ENCODE peak calls at places on chromosomes 11 and 22, in four cellular contexts. E is K562, F is HepG2, W is HCT116. X is an unnamed sample.

GRCh38 chr11:89182773-89183172 is 5.1 kb downstream of the TYR start:
- DNase-seq in E (no peak), F (no peak), W (no peak), X (no peak)

GRCh38 chr11:9787260-9787659 is 123.4 kb downstream of the SWAP70 start:
- DNase-seq in E (no peak), F (no peak), W (no peak), X (no peak)

GRCh38 chr11:65653229-65654225 is 9.2 kb downstream of the RELA start:
- DNase-seq in E (no peak), F (peak; percentile 88), W (no peak), X (no peak)

GRCh38 chr11:119376197-119376847 is 5.2 kb downstream of the USP2 start:
- DNase-seq in E (no peak), F (peak; percentile 88), W (no peak), X (no peak)

GRCh38 chr11:17343907-17344306 is 7.7 kb upstream of the NCR3LG1 start:
- DNase-seq in E (no peak), F (no peak), W (peak; percentile 56), X (no peak)

GRCh38 chr22:23066200-23067022 is 3.9 kb upstream of the GNAZ start:
- DNase-seq in E (no peak), F (no peak), W (no peak), X (no peak)

GRCh38 chr11:70082829-70083228 is 4.7 kb downstream of the ANO1 start:
- DNase-seq in E (peak; percentile 37), F (no peak), W (no peak), X (no peak)

GRCh38 chr11:119618208-119618909 is 110.6 kb downstream of the NECTIN1 start:
- DNase-seq in E (no peak), F (peak; percentile 16), W (no peak), X (no peak)

GRCh38 chr11:2928605-2929510 is at the start of gene PHLDA2:
- DNase-seq in E (peak; percentile 73), F (no peak), W (peak; percentile 41), X (no peak)

GRCh38 chr11:120390585-120390922 is 54.3 kb downstream of the ARHGEF12 start:
- DNase-seq in E (no peak), F (peak; percentile 32), W (no peak), X (no peak)

GRCh38 chr22:39135092-39135896 is 17.2 kb downstream of the CBX7 start:
- DNase-seq in E (peak; percentile 70), F (peak; percentile 55), W (peak; percentile 7), X (no peak)

GRCh38 chr11:104531894-104532293 is 366.4 kb downstream of the CASP12 start:
- DNase-seq in E (no peak), F (no peak), W (no peak), X (no peak)

GRCh38 chr11:67583319-67584204 is at the start of gene GSTP1:
- DNase-seq in E (peak; percentile 94), F (no peak), W (peak; percentile 61), X (no peak)

GRCh38 chr11:31817054-31817620 is 6.0 kb upstream of the PAX6 start:
- DNase-seq in E (peak; percentile 19), F (no peak), W (no peak), X (no peak)

GRCh38 chr11:61281581-61282250 is 13.4 kb downstream of the VWCE start:
- DNase-seq in E (peak; percentile 99), F (no peak), W (peak; percentile 32), X (no peak)

GRCh38 chr11:74371269-74372039 is 26.8 kb downstream of the PGM2L1 start:
- DNase-seq in E (no peak), F (no peak), W (no peak), X (no peak)

GRCh38 chr22:49239264-49240015 is 588.2 kb downstream of the BRD1 start:
- DNase-seq in E (no peak), F (no peak), W (no peak), X (no peak)

GRCh38 chr11:111331711-111332479 is 33.5 kb downstream of the POU2AF3 start:
- DNase-seq in E (no peak), F (no peak), W (no peak), X (no peak)

GRCh38 chr22:19877626-19878339 is 23.1 kb upstream of the GNB1L start:
- DNase-seq in E (no peak), F (no peak), W (no peak), X (no peak)

GRCh38 chr22:46001426-46002106 is 24.6 kb upstream of the WNT7B start:
- DNase-seq in E (no peak), F (no peak), W (no peak), X (no peak)

GRCh38 chr22:36156515-36157419 is 3.8 kb downstream of the APOL3 start:
- DNase-seq in E (peak; percentile 55), F (peak; percentile 41), W (no peak), X (no peak)

GRCh38 chr22:36163497-36163896 is 2.9 kb upstream of the APOL3 start:
- DNase-seq in E (no peak), F (no peak), W (no peak), X (no peak)

GRCh38 chr22:36162127-36163034 is 1.8 kb upstream of the APOL3 start:
- DNase-seq in E (no peak), F (no peak), W (no peak), X (peak; percentile 70)

GRCh38 chr22:36164621-36165020 is 4.1 kb upstream of the APOL3 start:
- DNase-seq in E (no peak), F (no peak), W (no peak), X (no peak)

DNA sequence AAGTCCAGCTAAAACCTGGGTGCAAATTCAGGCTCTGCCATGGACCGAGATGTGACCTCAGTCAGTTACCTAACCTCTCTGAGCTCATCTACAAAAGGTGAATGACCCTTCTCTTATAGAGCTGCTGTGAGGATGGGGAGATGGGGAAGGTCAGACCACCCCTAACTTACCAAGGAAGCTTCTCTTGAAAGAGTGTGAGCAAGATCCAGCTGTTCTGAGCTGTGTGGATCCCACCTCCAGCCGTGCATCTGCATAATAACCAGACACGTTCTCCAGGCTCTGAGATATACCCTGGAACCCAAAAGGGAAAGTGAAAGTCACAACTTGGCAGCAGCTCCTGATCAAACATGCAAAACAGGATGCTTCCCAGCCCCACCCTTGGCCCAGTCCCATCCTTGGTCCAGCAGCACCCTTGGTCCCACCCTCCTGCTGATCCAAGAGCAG is at the start of gene APOL3:
- DNase-seq in E (no peak), F (no peak), W (no peak), X (peak; percentile 60)
- TF ChIP-seq ZBTB33 in E (no peak), F (no peak), W (no peak), X (no peak)

DNA sequence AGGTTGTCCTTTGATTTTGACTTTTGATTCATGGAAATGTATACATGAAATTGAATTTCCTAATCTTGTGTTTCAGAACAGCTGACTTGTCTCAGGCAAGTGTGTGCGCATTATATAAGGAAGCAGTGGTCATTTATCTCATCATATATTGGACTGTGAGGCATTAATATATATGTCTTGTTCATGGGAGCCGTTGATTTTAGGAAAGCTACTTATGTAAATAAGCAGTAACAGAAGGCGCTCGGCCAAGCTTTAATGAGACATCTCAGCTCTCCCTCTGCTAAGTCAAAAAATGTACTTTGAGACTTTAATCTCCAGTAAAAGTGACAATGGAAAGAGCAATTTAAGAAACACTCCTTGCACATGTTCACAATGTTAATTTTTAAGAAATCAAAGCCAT is 100.5 kb downstream of the PDHX start:
- DNase-seq in E (no peak), F (no peak), W (no peak), X (no peak)
- TF ChIP-seq ZNF274 in E (no peak), F (no peak), W (no peak), X (no peak)

GRCh38 chr11:46278387-46279173 is 1.1 kb downstream of the CREB3L1 start:
- DNase-seq in E (peak; percentile 84), F (no peak), W (no peak), X (no peak)

GRCh38 chr11:46277623-46278386 is at the start of gene CREB3L1:
- DNase-seq in E (peak; percentile 82), F (no peak), W (no peak), X (no peak)

GRCh38 chr11:46275964-46276641 is 1.4 kb upstream of the CREB3L1 start:
- DNase-seq in E (no peak), F (peak; percentile 46), W (no peak), X (no peak)

GRCh38 chr11:46279393-46280099 is 2.1 kb downstream of the CREB3L1 start:
- DNase-seq in E (no peak), F (no peak), W (no peak), X (no peak)

GRCh38 chr11:46277313-46277622 is 194 bp upstream of the CREB3L1 start:
- DNase-seq in E (no peak), F (no peak), W (no peak), X (no peak)
- TF ChIP-seq ZBTB33 in E (no peak), F (no peak), W (no peak), X (no peak)

DNA sequence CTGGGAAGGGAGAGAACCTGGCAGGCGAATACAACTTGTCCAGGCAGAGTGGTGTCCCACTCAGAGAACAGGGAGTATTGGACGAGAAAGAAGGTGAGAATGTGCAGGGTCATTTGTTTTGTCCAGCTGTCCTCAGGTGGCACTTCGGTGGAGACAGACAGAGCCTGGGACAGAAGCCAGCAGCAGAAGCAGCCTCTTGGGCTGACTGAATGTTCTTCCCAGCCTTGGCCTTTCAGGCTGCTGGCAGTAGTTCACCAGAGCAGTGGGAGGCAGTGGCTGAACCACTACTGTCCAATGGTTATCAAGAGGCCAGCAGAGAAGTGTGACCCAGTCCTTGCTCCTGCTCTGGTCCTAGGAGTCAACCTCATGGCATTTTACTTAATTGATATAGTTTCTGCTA is 331.1 kb upstream of the NARS2 start:
- DNase-seq in E (no peak), F (no peak), W (no peak), X (no peak)
- TF ChIP-seq ZNF274 in E (no peak), F (no peak), W (no peak), X (no peak)

X was measured in GM12878.